ENCODE peak calls at places on chromosome X, in four cellular contexts. One of them, this sample, is unnamed.

GRCh38 chrX:9644335-9644734 is 121.3 kb downstream of the GPR143 start:
- DNase-seq in fibroblast of pulmonary artery: no peak
- DNase-seq in retinal pigment epithelial cell: no peak
- DNase-seq in glutamatergic neuron: no peak
- DNase-seq in this sample: no peak

GRCh38 chrX:140661657-140662056 is 47.9 kb upstream of the LINC00632 start:
- DNase-seq in fibroblast of pulmonary artery: no peak
- DNase-seq in retinal pigment epithelial cell: no peak
- DNase-seq in glutamatergic neuron: no peak
- DNase-seq in this sample: peak

GRCh38 chrX:38669425-38669824 is 108.1 kb downstream of the TSPAN7 start:
- DNase-seq in glutamatergic neuron: no peak
- DNase-seq in retinal pigment epithelial cell: no peak
- DNase-seq in fibroblast of pulmonary artery: no peak
- DNase-seq in this sample: no peak

GRCh38 chrX:30992381-30992904 is 79.4 kb downstream of the FTHL17 start:
- DNase-seq in fibroblast of pulmonary artery: no peak
- DNase-seq in glutamatergic neuron: no peak
- DNase-seq in retinal pigment epithelial cell: peak
- DNase-seq in this sample: no peak

GRCh38 chrX:10395179-10395578 is 225.2 kb downstream of the MID1 start:
- DNase-seq in retinal pigment epithelial cell: no peak
- DNase-seq in fibroblast of pulmonary artery: no peak
- DNase-seq in glutamatergic neuron: no peak
- DNase-seq in this sample: peak

GRCh38 chrX:9707306-9708015 is 58.2 kb downstream of the GPR143 start:
- DNase-seq in glutamatergic neuron: no peak
- DNase-seq in fibroblast of pulmonary artery: no peak
- DNase-seq in retinal pigment epithelial cell: no peak
- DNase-seq in this sample: peak

GRCh38 chrX:63930140-63930539 is 145.1 kb upstream of the ARHGEF9 start:
- DNase-seq in glutamatergic neuron: no peak
- DNase-seq in fibroblast of pulmonary artery: no peak
- DNase-seq in retinal pigment epithelial cell: no peak
- DNase-seq in this sample: peak

GRCh38 chrX:115595049-115595448 is 34.1 kb downstream of the PLS3 start:
- DNase-seq in glutamatergic neuron: no peak
- DNase-seq in fibroblast of pulmonary artery: peak
- DNase-seq in retinal pigment epithelial cell: no peak
- DNase-seq in this sample: no peak

GRCh38 chrX:108122748-108123147 is 31.2 kb downstream of the ATG4A start:
- DNase-seq in retinal pigment epithelial cell: peak
- DNase-seq in glutamatergic neuron: no peak
- DNase-seq in fibroblast of pulmonary artery: peak
- DNase-seq in this sample: peak

GRCh38 chrX:85851418-85851817 is 195.9 kb downstream of the CHM start:
- DNase-seq in glutamatergic neuron: peak
- DNase-seq in fibroblast of pulmonary artery: peak
- DNase-seq in retinal pigment epithelial cell: no peak
- DNase-seq in this sample: peak

GRCh38 chrX:29724316-29724715 is 491.0 kb upstream of the MAGEB2 start:
- DNase-seq in glutamatergic neuron: no peak
- DNase-seq in fibroblast of pulmonary artery: no peak
- DNase-seq in retinal pigment epithelial cell: no peak
- DNase-seq in this sample: no peak

GRCh38 chrX:153651540-153652079 is 4.6 kb downstream of the DUSP9 start:
- DNase-seq in fibroblast of pulmonary artery: no peak
- DNase-seq in glutamatergic neuron: no peak
- DNase-seq in retinal pigment epithelial cell: no peak
- DNase-seq in this sample: no peak

GRCh38 chrX:134669378-134670098 is 11.3 kb upstream of the PLAC1 start:
- DNase-seq in fibroblast of pulmonary artery: peak
- DNase-seq in retinal pigment epithelial cell: no peak
- DNase-seq in glutamatergic neuron: no peak
- DNase-seq in this sample: peak

GRCh38 chrX:41381685-41382084 is 47.7 kb downstream of the DDX3X start:
- DNase-seq in retinal pigment epithelial cell: peak
- DNase-seq in fibroblast of pulmonary artery: peak
- DNase-seq in glutamatergic neuron: peak
- DNase-seq in this sample: peak

GRCh38 chrX:105700316-105700715 is 122.0 kb upstream of the NRK start:
- DNase-seq in retinal pigment epithelial cell: no peak
- DNase-seq in fibroblast of pulmonary artery: no peak
- DNase-seq in glutamatergic neuron: no peak
- DNase-seq in this sample: no peak

GRCh38 chrX:25524150-25524549 is 508.4 kb upstream of the ARX start:
- DNase-seq in retinal pigment epithelial cell: no peak
- DNase-seq in fibroblast of pulmonary artery: peak
- DNase-seq in glutamatergic neuron: no peak
- DNase-seq in this sample: no peak

GRCh38 chrX:104270916-104271512 is 16.3 kb upstream of the ESX1 start:
- DNase-seq in retinal pigment epithelial cell: no peak
- DNase-seq in fibroblast of pulmonary artery: peak
- DNase-seq in glutamatergic neuron: peak
- DNase-seq in this sample: peak

GRCh38 chrX:123481908-123482873 is 250.7 kb downstream of the THOC2 start:
- DNase-seq in retinal pigment epithelial cell: no peak
- DNase-seq in glutamatergic neuron: no peak
- DNase-seq in fibroblast of pulmonary artery: peak
- DNase-seq in this sample: peak

GRCh38 chrX:55187281-55187680 is 32.9 kb upstream of the PAGE5 start:
- DNase-seq in glutamatergic neuron: no peak
- DNase-seq in fibroblast of pulmonary artery: no peak
- DNase-seq in retinal pigment epithelial cell: no peak
- DNase-seq in this sample: no peak

GRCh38 chrX:28347526-28347925 is 239.7 kb upstream of the IL1RAPL1 start:
- DNase-seq in fibroblast of pulmonary artery: no peak
- DNase-seq in retinal pigment epithelial cell: no peak
- DNase-seq in glutamatergic neuron: no peak
- DNase-seq in this sample: no peak

GRCh38 chrX:47264507-47265173 is 31.8 kb downstream of the USP11 start:
- DNase-seq in glutamatergic neuron: no peak
- DNase-seq in fibroblast of pulmonary artery: peak
- DNase-seq in retinal pigment epithelial cell: peak
- DNase-seq in this sample: peak

GRCh38 chrX:100654256-100654655 is 10.3 kb downstream of the SRPX2 start:
- DNase-seq in retinal pigment epithelial cell: no peak
- DNase-seq in fibroblast of pulmonary artery: peak
- DNase-seq in glutamatergic neuron: no peak
- DNase-seq in this sample: peak

GRCh38 chrX:46912673-46913491 is 661 bp downstream of the JADE3 start:
- DNase-seq in glutamatergic neuron: peak
- DNase-seq in retinal pigment epithelial cell: no peak
- DNase-seq in fibroblast of pulmonary artery: peak
- DNase-seq in this sample: peak

GRCh38 chrX:22634081-22634480 is 361.4 kb downstream of the CBLL2 start:
- DNase-seq in retinal pigment epithelial cell: peak
- DNase-seq in glutamatergic neuron: no peak
- DNase-seq in fibroblast of pulmonary artery: peak
- DNase-seq in this sample: peak

GRCh38 chrX:114049063-114049462 is 534.8 kb upstream of the HTR2C start:
- DNase-seq in retinal pigment epithelial cell: peak
- DNase-seq in fibroblast of pulmonary artery: no peak
- DNase-seq in glutamatergic neuron: no peak
- DNase-seq in this sample: no peak

GRCh38 chrX:124488412-124489161 is 142.2 kb downstream of the SH2D1A start:
- DNase-seq in fibroblast of pulmonary artery: no peak
- DNase-seq in retinal pigment epithelial cell: no peak
- DNase-seq in glutamatergic neuron: no peak
- DNase-seq in this sample: no peak

GRCh38 chrX:112867570-112867969 is 26.9 kb upstream of the AMOT start:
- DNase-seq in glutamatergic neuron: no peak
- DNase-seq in retinal pigment epithelial cell: no peak
- DNase-seq in fibroblast of pulmonary artery: no peak
- DNase-seq in this sample: no peak

GRCh38 chrX:131704136-131704695 is 160.3 kb downstream of the OR13H1 start:
- DNase-seq in retinal pigment epithelial cell: peak
- DNase-seq in glutamatergic neuron: no peak
- DNase-seq in fibroblast of pulmonary artery: no peak
- DNase-seq in this sample: peak

GRCh38 chrX:19795289-19795688 is 92.1 kb downstream of the SH3KBP1 start:
- DNase-seq in fibroblast of pulmonary artery: no peak
- DNase-seq in glutamatergic neuron: no peak
- DNase-seq in retinal pigment epithelial cell: no peak
- DNase-seq in this sample: no peak

GRCh38 chrX:34300871-34301270 is 168.8 kb upstream of the FAM47A start:
- DNase-seq in glutamatergic neuron: no peak
- DNase-seq in fibroblast of pulmonary artery: peak
- DNase-seq in retinal pigment epithelial cell: peak
- DNase-seq in this sample: peak

GRCh38 chrX:15173411-15173810 is 96.5 kb downstream of the ASB9 start:
- DNase-seq in glutamatergic neuron: no peak
- DNase-seq in fibroblast of pulmonary artery: no peak
- DNase-seq in retinal pigment epithelial cell: no peak
- DNase-seq in this sample: no peak

GRCh38 chrX:32774966-32775365 is 436.4 kb downstream of the DMD start:
- DNase-seq in glutamatergic neuron: no peak
- DNase-seq in retinal pigment epithelial cell: no peak
- DNase-seq in fibroblast of pulmonary artery: no peak
- DNase-seq in this sample: no peak

GRCh38 chrX:150848914-150849365 is 49.5 kb downstream of the CD99L2 start:
- DNase-seq in fibroblast of pulmonary artery: no peak
- DNase-seq in glutamatergic neuron: no peak
- DNase-seq in retinal pigment epithelial cell: no peak
- DNase-seq in this sample: no peak

GRCh38 chrX:44003975-44004374 is 30.8 kb upstream of the NDP start:
- DNase-seq in fibroblast of pulmonary artery: peak
- DNase-seq in retinal pigment epithelial cell: no peak
- DNase-seq in glutamatergic neuron: no peak
- DNase-seq in this sample: peak

GRCh38 chrX:68420559-68420958 is 12.7 kb downstream of the OPHN1 start:
- DNase-seq in glutamatergic neuron: no peak
- DNase-seq in retinal pigment epithelial cell: no peak
- DNase-seq in fibroblast of pulmonary artery: no peak
- DNase-seq in this sample: no peak

GRCh38 chrX:110569506-110569905 is 210.9 kb downstream of the RTL9 start:
- DNase-seq in glutamatergic neuron: no peak
- DNase-seq in fibroblast of pulmonary artery: no peak
- DNase-seq in retinal pigment epithelial cell: no peak
- DNase-seq in this sample: no peak

GRCh38 chrX:39058724-39059123 is 257.5 kb downstream of the MID1IP1 start:
- DNase-seq in fibroblast of pulmonary artery: no peak
- DNase-seq in retinal pigment epithelial cell: no peak
- DNase-seq in glutamatergic neuron: no peak
- DNase-seq in this sample: no peak

This sample was measured in AG20443.